ENCODE peak calls at places on chromosomes 5 and 9, in eight cellular contexts. X is PC-3, Q is tibial nerve, C is GM20000, S is dorsolateral prefrontal cortex, N is BJ, H is fibroblast of pulmonary artery, P is psoas muscle. O is an unnamed sample.

GRCh38 chr9:95771556-95772280 is 103.8 kb upstream of the ERCC6L2 start:
- DNase-seq in X (no peak), N (no peak), P (no peak), C (no peak), Q (peak), S (no peak), H (peak), O (no peak)

GRCh38 chr5:43572357-43572756 is 15.5 kb upstream of the PAIP1 start:
- DNase-seq in C (no peak), H (no peak), Q (no peak), S (no peak), P (no peak), N (no peak), X (no peak), O (no peak)

GRCh38 chr5:169873642-169874041 is 106.7 kb downstream of the INSYN2B start:
- DNase-seq in Q (no peak), H (peak), N (no peak), S (no peak), C (no peak), X (no peak), P (peak), O (no peak)

GRCh38 chr5:4781312-4781711 is 358.8 kb upstream of the ADAMTS16 start:
- DNase-seq in C (no peak), H (no peak), N (no peak), S (no peak), Q (no peak), P (no peak), X (no peak), O (no peak)

GRCh38 chr9:89730715-89731114 is 125.9 kb downstream of the GADD45G start:
- DNase-seq in P (no peak), N (no peak), S (no peak), X (no peak), C (no peak), Q (no peak), H (no peak), O (peak)

GRCh38 chr5:20105915-20106314 is 117.9 kb upstream of the CDH18 start:
- DNase-seq in C (no peak), Q (no peak), S (no peak), N (no peak), P (no peak), H (no peak), X (no peak), O (no peak)

GRCh38 chr5:73950441-73950873 is 324.5 kb downstream of the ARHGEF28 start:
- DNase-seq in Q (no peak), H (no peak), P (no peak), S (no peak), X (no peak), N (no peak), C (no peak), O (no peak)

GRCh38 chr5:83394190-83394589 is 77.4 kb upstream of the VCAN start:
- DNase-seq in X (peak), S (no peak), P (no peak), H (no peak), N (no peak), Q (no peak), C (no peak), O (no peak)

GRCh38 chr9:18743976-18744375 is 270.0 kb downstream of the ADAMTSL1 start:
- DNase-seq in C (no peak), H (peak), X (no peak), N (no peak), Q (no peak), P (no peak), S (no peak), O (no peak)

GRCh38 chr9:73154760-73155159 is 3.1 kb downstream of the ANXA1 start:
- DNase-seq in H (no peak), X (peak), Q (no peak), P (no peak), N (no peak), C (no peak), S (no peak), O (no peak)

GRCh38 chr9:1909322-1909721 is 105.8 kb upstream of the SMARCA2 start:
- DNase-seq in P (no peak), S (no peak), C (no peak), X (no peak), H (no peak), N (no peak), Q (no peak), O (no peak)

GRCh38 chr9:134260801-134261200 is 65.5 kb upstream of the RXRA start:
- DNase-seq in X (no peak), S (no peak), N (no peak), C (no peak), H (no peak), P (no peak), Q (no peak), O (peak)

GRCh38 chr9:33289501-33289900 is 815 bp upstream of the NFX1 start:
- DNase-seq in P (peak), C (no peak), H (peak), N (no peak), S (no peak), X (no peak), Q (no peak), O (no peak)

GRCh38 chr9:116141864-116142561 is 11.6 kb upstream of the PAPPA start:
- DNase-seq in Q (no peak), P (no peak), N (no peak), H (peak), X (peak), S (no peak), C (no peak), O (peak)

GRCh38 chr5:113480243-113480642 is 8.0 kb downstream of the MCC start:
- DNase-seq in Q (no peak), P (no peak), N (no peak), H (peak), S (no peak), C (no peak), X (no peak), O (no peak)

GRCh38 chr5:143023447-143024096 is 253.4 kb downstream of the ARHGAP26 start:
- DNase-seq in S (no peak), X (no peak), C (peak), P (peak), Q (no peak), H (no peak), N (no peak), O (no peak)

GRCh38 chr9:89779816-89780215 is 175.0 kb downstream of the GADD45G start:
- DNase-seq in S (no peak), X (no peak), P (no peak), N (no peak), Q (no peak), H (no peak), C (no peak), O (no peak)

DNA sequence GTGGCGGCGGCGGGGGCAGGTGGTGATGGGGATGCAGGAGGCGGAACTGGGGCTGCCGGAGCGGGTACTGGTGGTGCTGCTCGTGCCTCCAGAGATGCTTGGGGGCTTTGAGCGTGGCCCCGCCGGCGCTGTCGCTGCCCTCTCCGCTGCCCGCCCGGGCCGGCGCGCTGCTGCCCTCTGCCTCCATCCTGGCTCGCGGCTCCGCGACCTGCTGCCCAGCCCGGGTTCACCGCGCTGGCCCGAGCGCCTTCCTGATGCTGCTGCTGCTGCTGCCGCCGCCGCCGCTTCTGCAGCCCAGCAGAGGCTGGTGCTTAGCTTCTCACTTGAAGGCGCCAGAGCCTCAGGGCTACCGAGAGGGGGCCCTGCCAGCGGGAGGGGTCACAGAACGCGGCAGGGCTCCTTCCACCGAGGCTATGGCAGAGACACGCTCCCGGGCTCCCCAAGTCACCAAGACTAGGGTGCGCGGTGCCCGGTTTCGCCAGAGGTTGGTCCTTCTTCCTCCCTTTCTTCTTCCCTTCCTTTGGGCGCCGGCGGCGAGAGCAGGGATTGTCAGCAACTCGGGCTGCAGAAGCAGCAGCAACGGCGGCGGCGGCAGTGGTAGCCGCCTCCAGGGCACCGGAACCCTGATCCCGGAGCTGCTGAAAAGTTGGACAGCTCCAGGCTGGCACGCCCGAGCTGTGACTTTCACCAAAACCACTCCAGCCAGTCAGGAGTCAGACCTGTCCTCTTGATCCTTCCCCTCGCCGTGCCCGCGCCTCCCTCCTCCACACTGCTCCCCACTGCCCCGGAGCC is at the start of gene PDE4D:
- DNase-seq in S (peak), H (peak), C (peak), Q (peak), N (no peak), X (peak), P (peak), O (peak)
- TF ChIP-seq CTCF in S (no peak), H (no peak), C (no peak), Q (no peak), N (no peak), X (no peak), P (no peak), O (no peak)

GRCh38 chr9:121868611-121869010 is 217.2 kb downstream of the DAB2IP start:
- DNase-seq in S (no peak), P (no peak), H (no peak), X (no peak), Q (no peak), C (no peak), N (no peak), O (no peak)
- TF ChIP-seq CTCF in S (no peak), P (no peak), H (no peak), X (no peak), Q (no peak), C (no peak), N (no peak), O (no peak)

GRCh38 chr5:158880514-158881001 is 219.2 kb downstream of the EBF1 start:
- DNase-seq in C (peak), H (peak), Q (no peak), X (peak), P (no peak), S (no peak), N (no peak), O (no peak)
- TF ChIP-seq CTCF in C (no peak), H (no peak), Q (no peak), X (peak), P (no peak), S (no peak), N (no peak), O (no peak)

GRCh38 chr5:133905494-133905893 is 62.9 kb downstream of the C5orf15 start:
- DNase-seq in X (no peak), H (no peak), S (no peak), P (no peak), Q (no peak), C (no peak), N (no peak), O (no peak)

GRCh38 chr5:133904641-133905040 is 63.8 kb downstream of the C5orf15 start:
- DNase-seq in N (no peak), Q (no peak), H (no peak), S (no peak), P (no peak), C (no peak), X (no peak), O (no peak)

GRCh38 chr5:133909584-133909983 is 58.8 kb downstream of the C5orf15 start:
- DNase-seq in C (no peak), X (no peak), Q (no peak), P (no peak), S (no peak), H (no peak), N (no peak), O (no peak)

GRCh38 chr5:133907075-133907474 is 61.4 kb downstream of the C5orf15 start:
- DNase-seq in H (no peak), S (no peak), C (no peak), N (no peak), Q (no peak), P (peak), X (no peak), O (no peak)

DNA sequence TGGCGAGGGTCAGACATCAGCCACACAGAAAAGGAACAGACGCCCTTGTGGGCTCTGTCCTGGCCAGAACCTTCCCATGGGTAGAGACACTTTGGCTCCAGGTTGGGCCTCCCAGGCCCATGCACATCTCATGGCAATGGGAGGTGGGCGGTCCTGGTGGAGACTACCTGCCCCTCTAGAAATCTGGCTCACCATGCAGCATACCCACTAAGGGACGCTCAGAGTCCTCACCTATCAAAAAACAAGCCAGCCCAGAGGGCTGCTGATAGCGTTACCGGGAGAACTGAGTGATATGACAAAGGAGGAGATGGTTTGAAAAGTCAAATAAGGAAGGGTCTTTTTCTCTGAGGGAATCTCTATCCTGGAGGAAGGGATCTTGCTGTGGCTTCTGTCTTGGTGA is 62.1 kb downstream of the C5orf15 start:
- DNase-seq in N (no peak), C (no peak), S (no peak), P (no peak), X (no peak), Q (no peak), H (no peak), O (no peak)
- TF ChIP-seq CTCF in N (no peak), C (no peak), S (no peak), P (no peak), X (no peak), Q (no peak), H (no peak), O (no peak)